ENCODE peak calls at places on chromosomes 6 and 20, in seven cellular contexts. C, Z, A, D, T, V and Y are unnamed samples.

GRCh38 chr6:47047479-47048411 is 5.6 kb upstream of the ADGRF1 start:
- DNase-seq in C (peak; percentile 80), Z (no peak), A (peak; percentile 66), D (peak; percentile 89), T (peak; percentile 92), V (peak; percentile 63), Y (peak; percentile 84)

GRCh38 chr20:51258582-51259175 is 235.8 kb upstream of the KCNG1 start:
- DNase-seq in C (peak; percentile 97), Z (no peak), A (peak; percentile 13), D (no peak), T (no peak), V (peak; percentile 15), Y (peak; percentile 95)

GRCh38 chr6:89347825-89348224 is 4.7 kb downstream of the UBE2J1 start:
- DNase-seq in C (peak; percentile 20), Z (no peak), A (no peak), D (no peak), T (no peak), V (no peak), Y (peak; percentile 15)

GRCh38 chr20:10555865-10556308 is 117.9 kb downstream of the JAG1 start:
- DNase-seq in C (peak; percentile 70), Z (no peak), A (no peak), D (no peak), T (no peak), V (no peak), Y (peak; percentile 60)

GRCh38 chr6:52098649-52099184 is 11.3 kb upstream of the PKHD1 start:
- DNase-seq in C (no peak), Z (no peak), A (no peak), D (no peak), T (no peak), V (no peak), Y (peak; percentile 15)

GRCh38 chr6:127939442-127940066 is 38.7 kb upstream of the THEMIS start:
- DNase-seq in C (peak; percentile 44), Z (no peak), A (peak; percentile 10), D (no peak), T (peak; percentile 3), V (no peak), Y (peak; percentile 54)

GRCh38 chr6:35804996-35805736 is at the start of gene LHFPL5:
- DNase-seq in C (no peak), Z (peak; percentile 79), A (no peak), D (no peak), T (peak; percentile 89), V (peak; percentile 69), Y (no peak)

GRCh38 chr6:21151178-21151956 is 442.2 kb upstream of the SOX4 start:
- DNase-seq in C (no peak), Z (no peak), A (no peak), D (no peak), T (no peak), V (no peak), Y (no peak)

GRCh38 chr6:56143796-56144195 is 103.6 kb downstream of the COL21A1 start:
- DNase-seq in C (no peak), Z (no peak), A (no peak), D (no peak), T (no peak), V (no peak), Y (peak; percentile 78)

DNA sequence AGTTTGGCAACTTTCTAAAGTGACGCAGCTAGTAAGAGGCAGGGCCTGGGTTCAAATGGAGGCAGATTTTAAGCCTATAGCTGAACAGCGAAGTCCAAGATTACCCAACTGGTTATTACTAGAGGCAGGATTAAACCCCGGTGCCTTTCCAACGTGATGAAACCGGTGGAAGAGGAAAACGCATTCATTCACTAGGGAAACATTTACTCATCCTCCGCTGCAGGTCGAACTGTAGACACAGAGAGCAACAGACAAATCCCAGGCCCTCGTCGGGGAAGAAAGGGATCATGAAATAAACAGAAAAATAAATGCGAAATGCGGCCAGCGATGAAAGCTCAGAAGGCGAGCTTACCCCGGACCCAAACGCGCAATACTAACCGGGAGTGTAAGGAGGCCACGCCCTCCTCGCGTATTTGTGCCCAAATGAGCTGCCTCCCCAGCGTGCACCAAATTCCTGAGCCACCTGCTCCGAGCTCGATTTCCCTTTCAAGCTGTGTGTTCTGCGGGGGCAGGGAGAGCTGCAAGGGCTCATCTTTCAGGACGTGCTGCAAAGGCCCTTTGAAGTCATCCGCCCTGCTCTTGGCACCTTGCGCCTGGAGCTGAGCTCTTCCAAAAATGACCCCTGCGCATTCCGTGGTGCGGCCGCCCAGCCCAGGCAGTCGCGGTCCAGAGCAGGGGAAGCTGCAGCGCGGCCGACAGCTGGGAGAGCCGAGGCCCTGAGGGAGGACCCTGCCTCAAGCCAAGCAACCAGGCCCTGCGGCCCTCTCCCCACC is 46.9 kb downstream of the PDYN start:
- DNase-seq in C (peak; percentile 26), Z (peak; percentile 71), A (peak; percentile 23), D (no peak), T (peak; percentile 99), V (peak; percentile 82), Y (peak; percentile 71)
- H3K27me3 ChIP-seq in C (peaks cover 6% of the 10 kb centered on the region), Z (no peaks in the 10 kb centered on the region), A (no peaks in the 10 kb centered on the region), D (no peaks in the 10 kb centered on the region), T (peaks cover 38% of the 10 kb centered on the region), V (peaks cover 79% of the 10 kb centered on the region), Y (no peaks in the 10 kb centered on the region)

DNA sequence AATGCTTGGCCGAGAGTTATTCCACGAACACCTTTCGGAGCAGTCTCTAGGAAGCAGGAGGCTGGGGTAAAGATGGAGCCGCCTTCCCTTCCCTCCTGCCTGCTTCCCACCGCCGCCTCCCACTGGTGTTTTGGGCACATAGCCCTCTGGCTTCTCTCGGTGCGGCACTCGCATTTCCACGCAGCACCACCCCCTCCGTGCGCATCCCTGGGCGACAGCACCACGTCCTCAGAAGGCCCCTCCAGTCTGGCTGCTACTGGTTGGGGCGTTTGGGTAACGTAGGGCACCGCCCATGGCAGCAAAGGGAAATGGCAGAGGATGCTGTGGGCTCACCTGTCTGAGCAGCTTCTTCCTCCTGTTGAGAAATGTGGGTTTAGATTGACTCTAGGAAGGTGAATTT is 2.4 kb downstream of the COL20A1 start:
- DNase-seq in C (no peak), Z (peak; percentile 49), A (no peak), D (no peak), T (no peak), V (no peak), Y (no peak)
- H3K27me3 ChIP-seq in C (peaks cover 25% of the 10 kb centered on the region), Z (no peaks in the 10 kb centered on the region), A (peaks cover 25% of the 10 kb centered on the region), D (peaks cover 3% of the 10 kb centered on the region), T (no peaks in the 10 kb centered on the region), V (no peaks in the 10 kb centered on the region), Y (peaks cover 9% of the 10 kb centered on the region)

DNA sequence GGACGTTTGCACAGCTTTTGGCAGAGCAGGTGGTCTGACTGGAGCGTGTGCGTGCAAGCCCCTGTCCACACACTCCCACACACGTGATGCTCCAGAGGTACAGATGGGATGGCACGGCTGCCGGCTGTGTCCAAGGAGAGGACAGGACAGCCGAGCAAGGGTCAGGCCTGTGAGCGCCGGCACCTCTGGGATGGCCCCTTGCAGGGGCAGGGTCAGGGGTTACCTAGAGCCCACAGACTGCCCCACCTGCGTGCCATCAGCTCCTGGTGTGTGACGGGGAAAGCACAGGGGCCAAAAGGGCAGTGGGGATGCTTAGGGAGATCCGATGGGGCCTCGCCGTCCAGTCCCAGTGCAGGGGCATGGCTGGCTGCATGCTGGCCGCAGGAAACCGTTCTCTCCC is 189.7 kb downstream of the TAF4 start:
- DNase-seq in C (no peak), Z (peak; percentile 46), A (no peak), D (no peak), T (no peak), V (no peak), Y (no peak)
- H3K27me3 ChIP-seq in C (peaks cover 10% of the 10 kb centered on the region), Z (no peaks in the 10 kb centered on the region), A (peaks cover 2% of the 10 kb centered on the region), D (no peaks in the 10 kb centered on the region), T (no peaks in the 10 kb centered on the region), V (no peaks in the 10 kb centered on the region), Y (no peaks in the 10 kb centered on the region)

DNA sequence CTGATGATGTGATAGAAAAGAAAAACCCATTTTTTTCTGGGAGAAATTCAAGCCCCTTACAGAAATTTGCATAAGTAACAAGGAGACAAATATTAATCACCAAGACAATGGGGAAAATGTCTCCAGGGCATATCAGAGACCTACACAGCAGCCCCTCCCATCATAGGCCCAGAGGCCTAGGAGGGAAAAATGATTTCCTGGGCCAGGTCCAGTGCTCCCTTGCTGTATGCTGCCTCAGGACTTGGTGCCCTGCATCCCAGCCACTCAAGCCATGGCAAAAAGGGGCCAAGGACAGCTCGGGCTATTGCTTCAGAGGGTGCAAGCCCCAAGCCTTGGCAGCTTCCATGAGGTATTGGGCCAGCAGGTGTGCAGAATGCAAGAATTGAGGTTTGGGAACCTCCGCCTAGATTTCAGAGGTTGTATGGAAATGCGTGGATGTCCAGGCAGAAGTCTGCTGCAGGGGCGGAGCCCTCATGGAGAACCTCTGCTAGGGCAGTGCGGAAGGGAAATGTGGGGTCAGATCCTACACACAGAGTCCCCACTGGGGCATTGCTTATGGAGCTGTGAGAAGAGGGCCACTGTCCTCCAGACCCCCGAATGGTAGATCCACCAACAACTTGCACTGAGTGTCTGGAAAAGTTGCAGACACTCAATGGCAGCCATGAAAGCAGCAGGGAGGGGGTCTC is 7.6 kb upstream of the DBNDD2 start:
- DNase-seq in C (no peak), Z (no peak), A (no peak), D (no peak), T (no peak), V (no peak), Y (no peak)
- H3K27me3 ChIP-seq in C (no peaks in the 10 kb centered on the region), Z (no peaks in the 10 kb centered on the region), A (no peaks in the 10 kb centered on the region), D (no peaks in the 10 kb centered on the region), T (peaks cover 22% of the 10 kb centered on the region), V (no peaks in the 10 kb centered on the region), Y (no peaks in the 10 kb centered on the region)

DNA sequence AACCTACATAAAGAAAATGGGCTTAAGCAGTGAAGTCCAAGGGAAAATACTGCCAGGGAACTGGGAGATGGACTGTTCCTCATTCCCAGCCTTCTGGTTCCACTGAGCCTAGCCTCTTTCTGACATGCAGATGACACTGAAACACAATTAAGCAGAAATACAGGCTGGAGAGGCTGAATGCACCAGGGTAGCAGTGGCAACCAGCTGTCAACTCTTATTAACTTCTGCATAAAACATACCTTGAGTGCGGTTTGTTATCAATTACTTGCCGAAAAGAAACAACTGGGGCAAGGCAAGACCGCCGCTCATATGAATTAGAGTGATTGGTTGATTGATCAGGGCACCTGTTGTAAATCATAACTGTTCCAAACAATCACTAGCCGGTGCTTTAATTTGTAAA is 16.3 kb downstream of the TFAP2B start:
- DNase-seq in C (no peak), Z (no peak), A (no peak), D (no peak), T (no peak), V (no peak), Y (no peak)
- H3K27me3 ChIP-seq in C (no peaks in the 10 kb centered on the region), Z (peaks cover 14% of the 10 kb centered on the region), A (peaks cover 3% of the 10 kb centered on the region), D (no peaks in the 10 kb centered on the region), T (peaks cover 100% of the 10 kb centered on the region), V (peaks cover 55% of the 10 kb centered on the region), Y (peaks cover 4% of the 10 kb centered on the region)